ENCODE peak calls at places on chromosomes 1 and 21, in seven cellular contexts. K, H, L, X, G, S and V are unnamed samples.
A peak's percentile ranks its signal among the peaks of the same experiment; 100 is the strongest.

GRCh38 chr1:43493661-43494450 is 36.8 kb upstream of the PTPRF start:
- DNase-seq in L (no peak), G (no peak), H (no peak), K (no peak), S (no peak), X (no peak), V (no peak)

GRCh38 chr1:67019600-67020136 is 34.3 kb downstream of the SLC35D1 start:
- DNase-seq in S (no peak), L (no peak), G (peak; percentile 45), H (peak; percentile 13), X (peak; percentile 18), K (peak; percentile 75), V (peak; percentile 96)

GRCh38 chr1:171090604-171091003 is at the start of gene FMO3:
- DNase-seq in S (no peak), K (no peak), X (no peak), G (no peak), H (no peak), L (no peak), V (no peak)

GRCh38 chr1:51612349-51612982 is 4.4 kb upstream of the OSBPL9 start:
- DNase-seq in S (no peak), X (no peak), L (peak; percentile 81), K (peak; percentile 94), G (no peak), H (peak; percentile 84), V (peak; percentile 55)

GRCh38 chr1:158329807-158330206 is 1.5 kb downstream of the CD1B start:
- DNase-seq in K (peak; percentile 44), G (no peak), X (no peak), H (no peak), L (no peak), S (no peak), V (peak; percentile 10)

GRCh38 chr1:243351347-243351746 is 95.5 kb downstream of the SDCCAG8 start:
- DNase-seq in K (no peak), H (no peak), G (no peak), L (no peak), S (no peak), X (no peak), V (no peak)

GRCh38 chr1:99886841-99887240 is 36.7 kb downstream of the AGL start:
- DNase-seq in G (no peak), K (peak; percentile 29), X (no peak), S (no peak), H (no peak), L (no peak), V (peak; percentile 33)

GRCh38 chr21:25859264-25859931 is 124.6 kb downstream of the GABPA start:
- DNase-seq in H (no peak), G (no peak), S (no peak), X (no peak), L (no peak), K (no peak), V (no peak)

GRCh38 chr21:37683396-37684114 is 232.7 kb downstream of the KCNJ6 start:
- DNase-seq in H (no peak), S (no peak), K (peak; percentile 20), X (no peak), L (no peak), G (no peak), V (no peak)

GRCh38 chr21:24045373-24045772 is 1561.9 kb downstream of the MRPL39 start:
- DNase-seq in G (no peak), X (no peak), H (no peak), L (no peak), K (no peak), S (no peak), V (no peak)